ENCODE peak calls at places on chromosomes 5 and 9, in five cellular contexts. W is IMR-90, X is H9, R is H1, S is neuronal stem cell. L is an unnamed sample.

GRCh38 chr5:93100976-93101375 is 480.0 kb downstream of the NR2F1-AS1 start:
- DNase-seq in S (no peak), W (no peak), R (no peak), X (no peak), L (no peak)

GRCh38 chr9:137367506-137368430 is 55.2 kb downstream of the EXD3 start:
- DNase-seq in X (peak), S (no peak), R (no peak), W (no peak), L (no peak)

GRCh38 chr9:16184964-16185646 is 632.3 kb downstream of the CCDC171 start:
- DNase-seq in X (no peak), R (no peak), S (no peak), W (no peak), L (no peak)

GRCh38 chr9:2307480-2307879 is 292.3 kb downstream of the SMARCA2 start:
- DNase-seq in W (peak), R (peak), X (no peak), S (no peak), L (peak)

GRCh38 chr9:73132034-73132776 is 19.5 kb upstream of the ANXA1 start:
- DNase-seq in W (peak), X (peak), S (peak), R (no peak), L (peak)

GRCh38 chr5:106962464-106963230 is 708.1 kb downstream of the EFNA5 start:
- DNase-seq in X (no peak), S (no peak), W (no peak), R (no peak), L (peak)

GRCh38 chr5:139700711-139701693 is 52.9 kb downstream of the CXXC5 start:
- DNase-seq in X (peak), S (no peak), W (no peak), R (peak), L (peak)

GRCh38 chr9:99834474-99834873 is 12.8 kb downstream of the NR4A3 start:
- DNase-seq in W (no peak), S (no peak), R (no peak), X (no peak), L (peak)

GRCh38 chr9:12604154-12604825 is 88.9 kb upstream of the TYRP1 start:
- DNase-seq in R (no peak), W (no peak), S (no peak), X (no peak), L (peak)

GRCh38 chr5:59772206-59772605 is 121.3 kb downstream of the PDE4D start:
- DNase-seq in W (no peak), R (no peak), X (no peak), S (no peak), L (no peak)

GRCh38 chr9:97565262-97565661 is 63.8 kb downstream of the TMOD1 start:
- DNase-seq in R (no peak), S (no peak), W (no peak), X (peak), L (no peak)

GRCh38 chr9:70746760-70747159 is 332.3 kb upstream of the KLF9 start:
- DNase-seq in S (no peak), R (no peak), X (no peak), W (no peak), L (no peak)

GRCh38 chr5:57804007-57804444 is 321.4 kb upstream of the ACTBL2 start:
- DNase-seq in S (no peak), X (no peak), W (peak), R (no peak), L (no peak)

GRCh38 chr5:157612071-157612476 is 36.5 kb upstream of the ADAM19 start:
- DNase-seq in W (no peak), R (no peak), X (no peak), S (no peak), L (no peak)

GRCh38 chr9:86732514-86732913 is 214.8 kb downstream of the GAS1 start:
- DNase-seq in W (peak), R (no peak), X (no peak), S (no peak), L (no peak)

GRCh38 chr9:90807006-90807405 is 5.4 kb downstream of the SYK start:
- DNase-seq in X (no peak), W (no peak), S (no peak), R (no peak), L (no peak)

GRCh38 chr9:90810686-90811085 is 9.1 kb downstream of the SYK start:
- DNase-seq in S (no peak), W (no peak), R (no peak), X (no peak), L (no peak)

GRCh38 chr9:90805006-90805993 is 3.7 kb downstream of the SYK start:
- DNase-seq in X (no peak), S (no peak), W (no peak), R (no peak), L (no peak)

GRCh38 chr9:90808226-90808797 is 6.7 kb downstream of the SYK start:
- DNase-seq in R (no peak), W (no peak), S (no peak), X (no peak), L (no peak)

GRCh38 chr9:90808890-90809685 is 7.5 kb downstream of the SYK start:
- DNase-seq in S (no peak), X (no peak), W (no peak), R (no peak), L (no peak)
- H3K4ac ChIP-seq in S (no peak), X (no peak), W (no peak), R (no peak), L (no peak)

GRCh38 chr5:148807845-148808244 is 18.6 kb upstream of the ADRB2 start:
- DNase-seq in X (no peak), R (no peak), S (no peak), W (no peak), L (no peak)
- H2BK15ac ChIP-seq in X (no peak), R (no peak), S (no peak), W (no peak), L (no peak)

GRCh38 chr5:173622639-173623038 is 6.2 kb upstream of the BOD1 start:
- DNase-seq in W (no peak), R (no peak), X (no peak), S (no peak), L (no peak)
- H2BK5ac ChIP-seq in W (no peak), R (peak), X (no peak), S (no peak), L (no peak)

DNA sequence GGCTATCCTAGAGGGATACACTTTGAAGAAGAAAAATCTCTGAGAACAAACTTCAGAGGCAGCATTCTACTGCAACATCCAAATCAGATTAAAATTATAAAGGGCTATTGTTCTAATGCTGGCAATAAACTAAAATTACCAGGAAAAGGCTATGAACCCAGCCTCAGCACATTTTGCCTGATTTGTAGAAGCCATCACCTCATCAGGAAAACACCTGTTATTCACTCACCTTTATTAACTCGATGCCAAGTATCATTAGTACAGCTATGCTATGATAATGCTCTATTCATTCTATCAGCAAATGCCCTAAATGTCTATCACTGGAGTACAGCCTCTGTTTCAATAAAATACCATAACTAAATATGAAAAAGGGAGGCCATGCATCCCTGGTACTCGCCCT is 510.2 kb downstream of the RASEF start:
- DNase-seq in X (no peak), W (no peak), S (no peak), R (no peak), L (no peak)
- H3K4ac ChIP-seq in X (no peak), W (no peak), S (no peak), R (no peak), L (no peak)

GRCh38 chr5:42499016-42499415 is 75.8 kb downstream of the GHR start:
- DNase-seq in S (no peak), X (no peak), R (no peak), W (no peak), L (no peak)
- H2BK15ac ChIP-seq in S (no peak), X (no peak), R (no peak), W (no peak), L (no peak)

GRCh38 chr5:154519375-154519774 is 41.3 kb upstream of the HAND1 start:
- DNase-seq in X (no peak), S (no peak), R (no peak), W (peak), L (no peak)

GRCh38 chr5:154516475-154516874 is 38.4 kb upstream of the HAND1 start:
- DNase-seq in S (no peak), R (no peak), W (no peak), X (no peak), L (peak)

GRCh38 chr5:154517181-154517580 is 39.2 kb upstream of the HAND1 start:
- DNase-seq in W (no peak), R (no peak), X (no peak), S (no peak), L (peak)

GRCh38 chr5:154518438-154518867 is 40.4 kb upstream of the HAND1 start:
- DNase-seq in X (no peak), R (no peak), S (no peak), W (no peak), L (peak)

GRCh38 chr5:154517781-154518437 is 39.9 kb upstream of the HAND1 start:
- DNase-seq in R (no peak), W (no peak), X (no peak), S (no peak), L (peak)
- H2BK5ac ChIP-seq in R (no peak), W (no peak), X (no peak), S (no peak), L (peak)

GRCh38 chr9:34646211-34647083 is at the start of gene GALT:
- DNase-seq in X (peak), W (peak), S (peak), R (peak), L (peak)
- H3K4ac ChIP-seq in X (no peak), W (peak), S (no peak), R (peak), L (no peak)